ENCODE peak calls at places on chromosomes 16 and 17, in six cellular contexts. T, M, V, Q, B and U are unnamed samples.

GRCh38 chr17:80949451-80950421 is 41.9 kb upstream of the CHMP6 start:
- DNase-seq in B (no peak), M (no peak), V (no peak), T (no peak), Q (no peak), U (peak; percentile 62)

GRCh38 chr16:2023098-2023925 is 3.4 kb upstream of the NHERF2 start:
- DNase-seq in M (peak; percentile 98), T (peak; percentile 88), V (peak; percentile 69), Q (peak; percentile 76), B (peak; percentile 95), U (peak; percentile 96)

GRCh38 chr16:16982614-16983013 is 488.1 kb downstream of the XYLT1 start:
- DNase-seq in T (no peak), V (no peak), B (no peak), Q (no peak), M (no peak), U (no peak)

GRCh38 chr17:64765191-64765889 is 103.2 kb upstream of the SMURF2 start:
- DNase-seq in B (no peak), V (no peak), M (no peak), Q (no peak), T (no peak), U (no peak)

GRCh38 chr17:32746698-32747097 is 130.2 kb downstream of the MYO1D start:
- DNase-seq in V (no peak), T (no peak), Q (no peak), B (no peak), M (no peak), U (no peak)

GRCh38 chr17:77882481-77883212 is 75.9 kb upstream of the TNRC6C start:
- DNase-seq in V (peak; percentile 38), B (peak; percentile 54), M (peak; percentile 86), T (peak; percentile 46), Q (no peak), U (peak; percentile 77)

GRCh38 chr17:65537845-65538678 is 23.4 kb downstream of the AXIN2 start:
- DNase-seq in B (no peak), V (no peak), Q (no peak), M (no peak), T (no peak), U (no peak)

GRCh38 chr17:82358467-82359350 is at the start of gene TEX19:
- DNase-seq in T (no peak), B (no peak), V (no peak), M (no peak), Q (peak; percentile 27), U (no peak)

GRCh38 chr17:50148226-50149098 is 2.0 kb downstream of the PPP1R9B start:
- DNase-seq in V (no peak), B (peak; percentile 65), M (peak; percentile 88), Q (no peak), T (peak; percentile 62), U (no peak)

GRCh38 chr16:79950932-79951719 is 350.6 kb upstream of the MAF start:
- DNase-seq in V (no peak), M (no peak), Q (no peak), T (no peak), B (no peak), U (no peak)

GRCh38 chr16:79593074-79593531 is 7.4 kb downstream of the MAF start:
- DNase-seq in M (no peak), T (peak; percentile 16), Q (no peak), B (no peak), V (no peak), U (no peak)

GRCh38 chr17:21525464-21526130 is 149.4 kb downstream of the KCNJ12 start:
- DNase-seq in T (no peak), V (no peak), M (no peak), B (no peak), Q (no peak), U (no peak)

GRCh38 chr16:85436636-85437160 is 176.4 kb upstream of the GSE1 start:
- DNase-seq in M (no peak), V (no peak), Q (no peak), B (no peak), T (no peak), U (no peak)

GRCh38 chr17:67042104-67042899 is 2.1 kb upstream of the CACNG1 start:
- DNase-seq in M (no peak), B (no peak), T (no peak), V (no peak), Q (no peak), U (no peak)

GRCh38 chr17:12566281-12567002 is 99.2 kb upstream of the MYOCD start:
- DNase-seq in B (no peak), V (no peak), T (no peak), M (no peak), Q (no peak), U (no peak)

GRCh38 chr17:14330492-14330920 is 29.6 kb downstream of the HS3ST3B1 start:
- DNase-seq in B (no peak), Q (no peak), V (peak; percentile 38), M (no peak), T (no peak), U (no peak)

GRCh38 chr17:76261421-76262215 is 3.5 kb upstream of the UBALD2 start:
- DNase-seq in M (no peak), B (no peak), Q (no peak), T (no peak), V (peak; percentile 48), U (no peak)

GRCh38 chr17:41962111-41962510 is 4.5 kb upstream of the CNP start:
- DNase-seq in Q (no peak), M (no peak), B (no peak), T (no peak), V (no peak), U (no peak)

GRCh38 chr16:28494141-28494851 is at the start of gene APOBR:
- DNase-seq in B (peak; percentile 73), T (no peak), M (peak; percentile 90), Q (no peak), V (no peak), U (no peak)

GRCh38 chr17:48663134-48663924 is 37.2 kb upstream of the HOXB9 start:
- DNase-seq in Q (no peak), V (no peak), B (no peak), T (no peak), M (no peak), U (no peak)

GRCh38 chr16:85652431-85653221 is 36.1 kb downstream of the GINS2 start:
- DNase-seq in B (no peak), T (peak; percentile 54), M (no peak), V (no peak), Q (peak; percentile 43), U (peak; percentile 92)

GRCh38 chr17:4033751-4034251 is 69.6 kb upstream of the ATP2A3 start:
- DNase-seq in Q (no peak), M (no peak), T (no peak), B (no peak), V (no peak), U (no peak)

GRCh38 chr17:2396192-2396567 is 4.7 kb downstream of the MNT start:
- DNase-seq in Q (no peak), B (no peak), V (no peak), M (no peak), T (no peak), U (peak; percentile 67)

GRCh38 chr17:44529864-44530263 is 26.7 kb upstream of the GPATCH8 start:
- DNase-seq in B (no peak), M (no peak), V (no peak), Q (no peak), T (no peak), U (no peak)

GRCh38 chr17:78231991-78232759 is 744 bp downstream of the TMEM235 start:
- DNase-seq in T (no peak), V (no peak), M (no peak), Q (no peak), B (no peak), U (no peak)

GRCh38 chr17:35210741-35211140 is 16.5 kb upstream of the SLC35G3 start:
- DNase-seq in B (no peak), V (no peak), M (no peak), T (no peak), Q (no peak), U (no peak)

GRCh38 chr16:1466054-1466453 is 8.8 kb downstream of the CLCN7 start:
- DNase-seq in Q (no peak), M (no peak), V (no peak), T (no peak), B (no peak), U (no peak)

GRCh38 chr16:10577305-10578202 is 2.8 kb downstream of the EMP2 start:
- DNase-seq in Q (no peak), V (no peak), B (no peak), T (no peak), M (peak; percentile 78), U (peak; percentile 68)

GRCh38 chr17:82281502-82282238 is 8.2 kb upstream of the CSNK1D start:
- DNase-seq in Q (no peak), B (no peak), V (no peak), T (no peak), M (no peak), U (no peak)

GRCh38 chr17:78535285-78536197 is 41.7 kb downstream of the DNAH17 start:
- DNase-seq in Q (peak; percentile 91), B (no peak), T (no peak), V (no peak), M (no peak), U (peak; percentile 18)